ENCODE peak calls at places on chromosomes 16 and 17, in seven cellular contexts. One of them, this sample, is unnamed.

GRCh38 chr16:1310832-1311200 is 1.4 kb downstream of the UBE2I start:
- DNase-seq in EL: peak; percentile 24
- DNase-seq in GM04503: no peak
- DNase-seq in stimulated activated CD8-positive, alpha-beta memory T cell treated with anti-CD3 and anti-CD28 coated beads, Interleukin-12 subunit alpha, Interleukin-12 subunit beta, amount 100 ng/mL, for 4 hours: no peak
- DNase-seq in transverse colon: no peak
- DNase-seq in dermis blood vessel endothelial cell: peak; percentile 41
- DNase-seq in EH: peak; percentile 25
- DNase-seq in this sample: no peak

GRCh38 chr17:5537251-5537650 is 47.1 kb downstream of the NLRP1 start:
- DNase-seq in EL: no peak
- DNase-seq in GM04503: no peak
- DNase-seq in stimulated activated CD8-positive, alpha-beta memory T cell treated with anti-CD3 and anti-CD28 coated beads, Interleukin-12 subunit alpha, Interleukin-12 subunit beta, amount 100 ng/mL, for 4 hours: no peak
- DNase-seq in transverse colon: no peak
- DNase-seq in dermis blood vessel endothelial cell: no peak
- DNase-seq in EH: peak; percentile 49
- DNase-seq in this sample: peak; percentile 24

GRCh38 chr16:705748-706188 is at the start of gene FBXL16:
- DNase-seq in EL: no peak
- DNase-seq in GM04503: no peak
- DNase-seq in stimulated activated CD8-positive, alpha-beta memory T cell treated with anti-CD3 and anti-CD28 coated beads, Interleukin-12 subunit alpha, Interleukin-12 subunit beta, amount 100 ng/mL, for 4 hours: no peak
- DNase-seq in transverse colon: no peak
- DNase-seq in dermis blood vessel endothelial cell: no peak
- DNase-seq in EH: no peak
- DNase-seq in this sample: no peak

GRCh38 chr17:47987240-47987835 is 16.4 kb downstream of the CDK5RAP3 start:
- DNase-seq in EL: peak; percentile 22
- DNase-seq in GM04503: no peak
- DNase-seq in stimulated activated CD8-positive, alpha-beta memory T cell treated with anti-CD3 and anti-CD28 coated beads, Interleukin-12 subunit alpha, Interleukin-12 subunit beta, amount 100 ng/mL, for 4 hours: no peak
- DNase-seq in transverse colon: no peak
- DNase-seq in dermis blood vessel endothelial cell: peak; percentile 29
- DNase-seq in EH: peak; percentile 53
- DNase-seq in this sample: no peak

GRCh38 chr17:79852748-79853147 is 13.5 kb upstream of the CBX4 start:
- DNase-seq in EL: peak; percentile 32
- DNase-seq in GM04503: no peak
- DNase-seq in stimulated activated CD8-positive, alpha-beta memory T cell treated with anti-CD3 and anti-CD28 coated beads, Interleukin-12 subunit alpha, Interleukin-12 subunit beta, amount 100 ng/mL, for 4 hours: no peak
- DNase-seq in transverse colon: peak; percentile 23
- DNase-seq in dermis blood vessel endothelial cell: peak; percentile 53
- DNase-seq in EH: peak; percentile 41
- DNase-seq in this sample: no peak

GRCh38 chr17:74011963-74012362 is 191.5 kb upstream of the RPL38 start:
- DNase-seq in EL: no peak
- DNase-seq in GM04503: no peak
- DNase-seq in stimulated activated CD8-positive, alpha-beta memory T cell treated with anti-CD3 and anti-CD28 coated beads, Interleukin-12 subunit alpha, Interleukin-12 subunit beta, amount 100 ng/mL, for 4 hours: no peak
- DNase-seq in transverse colon: no peak
- DNase-seq in dermis blood vessel endothelial cell: no peak
- DNase-seq in EH: no peak
- DNase-seq in this sample: no peak

GRCh38 chr17:82823004-82823403 is 16.8 kb downstream of the ZNF750 start:
- DNase-seq in EL: no peak
- DNase-seq in GM04503: no peak
- DNase-seq in stimulated activated CD8-positive, alpha-beta memory T cell treated with anti-CD3 and anti-CD28 coated beads, Interleukin-12 subunit alpha, Interleukin-12 subunit beta, amount 100 ng/mL, for 4 hours: no peak
- DNase-seq in transverse colon: no peak
- DNase-seq in dermis blood vessel endothelial cell: peak; percentile 17
- DNase-seq in EH: no peak
- DNase-seq in this sample: no peak

GRCh38 chr16:5326395-5326794 is 228.8 kb upstream of the EEF2KMT start:
- DNase-seq in EL: no peak
- DNase-seq in GM04503: no peak
- DNase-seq in stimulated activated CD8-positive, alpha-beta memory T cell treated with anti-CD3 and anti-CD28 coated beads, Interleukin-12 subunit alpha, Interleukin-12 subunit beta, amount 100 ng/mL, for 4 hours: no peak
- DNase-seq in transverse colon: no peak
- DNase-seq in dermis blood vessel endothelial cell: no peak
- DNase-seq in EH: no peak
- DNase-seq in this sample: no peak

GRCh38 chr17:79164408-79164807 is 89.8 kb downstream of the ENGASE start:
- DNase-seq in EL: no peak
- DNase-seq in GM04503: no peak
- DNase-seq in stimulated activated CD8-positive, alpha-beta memory T cell treated with anti-CD3 and anti-CD28 coated beads, Interleukin-12 subunit alpha, Interleukin-12 subunit beta, amount 100 ng/mL, for 4 hours: no peak
- DNase-seq in transverse colon: no peak
- DNase-seq in dermis blood vessel endothelial cell: no peak
- DNase-seq in EH: no peak
- DNase-seq in this sample: no peak

GRCh38 chr16:51151435-51151950 is 423 bp upstream of the SALL1 start:
- DNase-seq in EL: peak; percentile 74
- DNase-seq in GM04503: no peak
- DNase-seq in stimulated activated CD8-positive, alpha-beta memory T cell treated with anti-CD3 and anti-CD28 coated beads, Interleukin-12 subunit alpha, Interleukin-12 subunit beta, amount 100 ng/mL, for 4 hours: no peak
- DNase-seq in transverse colon: peak; percentile 23
- DNase-seq in dermis blood vessel endothelial cell: no peak
- DNase-seq in EH: peak; percentile 87
- DNase-seq in this sample: peak; percentile 79

GRCh38 chr16:30358577-30358936 is 3.4 kb upstream of the CD2BP2 start:
- DNase-seq in EL: no peak
- DNase-seq in GM04503: no peak
- DNase-seq in stimulated activated CD8-positive, alpha-beta memory T cell treated with anti-CD3 and anti-CD28 coated beads, Interleukin-12 subunit alpha, Interleukin-12 subunit beta, amount 100 ng/mL, for 4 hours: no peak
- DNase-seq in transverse colon: no peak
- DNase-seq in dermis blood vessel endothelial cell: no peak
- DNase-seq in EH: no peak
- DNase-seq in this sample: no peak

GRCh38 chr16:2205967-2206313 is 686 bp downstream of the MLST8 start:
- DNase-seq in EL: no peak
- DNase-seq in GM04503: no peak
- DNase-seq in stimulated activated CD8-positive, alpha-beta memory T cell treated with anti-CD3 and anti-CD28 coated beads, Interleukin-12 subunit alpha, Interleukin-12 subunit beta, amount 100 ng/mL, for 4 hours: no peak
- DNase-seq in transverse colon: no peak
- DNase-seq in dermis blood vessel endothelial cell: no peak
- DNase-seq in EH: no peak
- DNase-seq in this sample: no peak